ENCODE peak calls at places on chromosomes 5 and 9, in nine cellular contexts. One of them, this sample, is unnamed.

GRCh38 chr5:169100735-169101075 is 200.2 kb downstream of the SLIT3 start:
- DNase-seq in astrocyte of the cerebellum: peak; percentile 45
- DNase-seq in glutamatergic neuron: no peak
- DNase-seq in bronchial epithelial cell: peak; percentile 94
- DNase-seq in osteocyte: no peak
- DNase-seq in psoas muscle: no peak
- DNase-seq in HL-60: no peak
- DNase-seq in RWPE1: peak; percentile 78
- DNase-seq in CD14-positive monocyte: no peak
- DNase-seq in this sample: peak; percentile 94

GRCh38 chr9:105901514-105902109 is 207.3 kb downstream of the TMEM38B start:
- DNase-seq in astrocyte of the cerebellum: peak; percentile 12
- DNase-seq in glutamatergic neuron: peak; percentile 70
- DNase-seq in bronchial epithelial cell: peak; percentile 39
- DNase-seq in osteocyte: no peak
- DNase-seq in psoas muscle: peak; percentile 29
- DNase-seq in HL-60: no peak
- DNase-seq in RWPE1: peak; percentile 80
- DNase-seq in CD14-positive monocyte: no peak
- DNase-seq in this sample: peak; percentile 68

GRCh38 chr9:78697653-78698052 is 400.7 kb downstream of the PSAT1 start:
- DNase-seq in astrocyte of the cerebellum: no peak
- DNase-seq in glutamatergic neuron: no peak
- DNase-seq in bronchial epithelial cell: no peak
- DNase-seq in osteocyte: no peak
- DNase-seq in psoas muscle: no peak
- DNase-seq in HL-60: no peak
- DNase-seq in RWPE1: no peak
- DNase-seq in CD14-positive monocyte: no peak
- DNase-seq in this sample: no peak

GRCh38 chr9:132838291-132838690 is 39.8 kb downstream of the AK8 start:
- DNase-seq in astrocyte of the cerebellum: no peak
- DNase-seq in glutamatergic neuron: no peak
- DNase-seq in bronchial epithelial cell: no peak
- DNase-seq in osteocyte: no peak
- DNase-seq in psoas muscle: no peak
- DNase-seq in HL-60: no peak
- DNase-seq in RWPE1: no peak
- DNase-seq in CD14-positive monocyte: no peak
- DNase-seq in this sample: no peak

GRCh38 chr5:168947212-168947868 is 353.6 kb downstream of the SLIT3 start:
- DNase-seq in astrocyte of the cerebellum: peak; percentile 8
- DNase-seq in glutamatergic neuron: peak; percentile 84
- DNase-seq in bronchial epithelial cell: peak; percentile 7
- DNase-seq in osteocyte: no peak
- DNase-seq in psoas muscle: no peak
- DNase-seq in HL-60: no peak
- DNase-seq in RWPE1: peak; percentile 39
- DNase-seq in CD14-positive monocyte: no peak
- DNase-seq in this sample: peak; percentile 77

GRCh38 chr9:107784235-107784958 is 294.8 kb upstream of the KLF4 start:
- DNase-seq in astrocyte of the cerebellum: no peak
- DNase-seq in glutamatergic neuron: no peak
- DNase-seq in bronchial epithelial cell: peak; percentile 12
- DNase-seq in osteocyte: no peak
- DNase-seq in psoas muscle: peak; percentile 45
- DNase-seq in HL-60: no peak
- DNase-seq in RWPE1: no peak
- DNase-seq in CD14-positive monocyte: no peak
- DNase-seq in this sample: peak; percentile 40

GRCh38 chr9:91720746-91721705 is 229.0 kb downstream of the ROR2 start:
- DNase-seq in astrocyte of the cerebellum: no peak
- DNase-seq in glutamatergic neuron: no peak
- DNase-seq in bronchial epithelial cell: no peak
- DNase-seq in osteocyte: no peak
- DNase-seq in psoas muscle: no peak
- DNase-seq in HL-60: no peak
- DNase-seq in RWPE1: no peak
- DNase-seq in CD14-positive monocyte: no peak
- DNase-seq in this sample: no peak

GRCh38 chr5:177369050-177369912 is 11.6 kb downstream of the RGS14 start:
- DNase-seq in astrocyte of the cerebellum: no peak
- DNase-seq in glutamatergic neuron: no peak
- DNase-seq in bronchial epithelial cell: peak; percentile 35
- DNase-seq in osteocyte: no peak
- DNase-seq in psoas muscle: no peak
- DNase-seq in HL-60: no peak
- DNase-seq in RWPE1: peak; percentile 74
- DNase-seq in CD14-positive monocyte: no peak
- DNase-seq in this sample: peak; percentile 71

GRCh38 chr5:173326501-173326960 is 1.7 kb downstream of the STC2 start:
- DNase-seq in astrocyte of the cerebellum: peak; percentile 68
- DNase-seq in glutamatergic neuron: no peak
- DNase-seq in bronchial epithelial cell: peak; percentile 50
- DNase-seq in osteocyte: no peak
- DNase-seq in psoas muscle: no peak
- DNase-seq in HL-60: no peak
- DNase-seq in RWPE1: peak; percentile 75
- DNase-seq in CD14-positive monocyte: no peak
- DNase-seq in this sample: peak; percentile 61

GRCh38 chr9:85040806-85041575 is 371.5 kb downstream of the NTRK2 start:
- DNase-seq in astrocyte of the cerebellum: no peak
- DNase-seq in glutamatergic neuron: no peak
- DNase-seq in bronchial epithelial cell: peak; percentile 31
- DNase-seq in osteocyte: no peak
- DNase-seq in psoas muscle: no peak
- DNase-seq in HL-60: no peak
- DNase-seq in RWPE1: no peak
- DNase-seq in CD14-positive monocyte: no peak
- DNase-seq in this sample: no peak

GRCh38 chr5:126003309-126003708 is 419.9 kb upstream of the GRAMD2B start:
- DNase-seq in astrocyte of the cerebellum: peak; percentile 99
- DNase-seq in glutamatergic neuron: no peak
- DNase-seq in bronchial epithelial cell: peak; percentile 11
- DNase-seq in osteocyte: no peak
- DNase-seq in psoas muscle: no peak
- DNase-seq in HL-60: no peak
- DNase-seq in RWPE1: no peak
- DNase-seq in CD14-positive monocyte: no peak
- DNase-seq in this sample: peak; percentile 80

GRCh38 chr5:151799407-151799806 is 27.7 kb downstream of the G3BP1 start:
- DNase-seq in astrocyte of the cerebellum: no peak
- DNase-seq in glutamatergic neuron: no peak
- DNase-seq in bronchial epithelial cell: peak; percentile 46
- DNase-seq in osteocyte: no peak
- DNase-seq in psoas muscle: no peak
- DNase-seq in HL-60: peak; percentile 35
- DNase-seq in RWPE1: no peak
- DNase-seq in CD14-positive monocyte: no peak
- DNase-seq in this sample: peak; percentile 63

GRCh38 chr5:77066823-77067442 is 20.2 kb downstream of the ZBED3 start:
- DNase-seq in astrocyte of the cerebellum: peak; percentile 68
- DNase-seq in glutamatergic neuron: no peak
- DNase-seq in bronchial epithelial cell: peak; percentile 40
- DNase-seq in osteocyte: no peak
- DNase-seq in psoas muscle: peak; percentile 24
- DNase-seq in HL-60: no peak
- DNase-seq in RWPE1: no peak
- DNase-seq in CD14-positive monocyte: no peak
- DNase-seq in this sample: peak; percentile 48

GRCh38 chr9:129781991-129782390 is 21.0 kb upstream of the TOR1B start:
- DNase-seq in astrocyte of the cerebellum: no peak
- DNase-seq in glutamatergic neuron: no peak
- DNase-seq in bronchial epithelial cell: no peak
- DNase-seq in osteocyte: no peak
- DNase-seq in psoas muscle: no peak
- DNase-seq in HL-60: no peak
- DNase-seq in RWPE1: no peak
- DNase-seq in CD14-positive monocyte: no peak
- DNase-seq in this sample: no peak

GRCh38 chr5:28275931-28276330 is 1237.5 kb upstream of the CDH9 start:
- DNase-seq in astrocyte of the cerebellum: no peak
- DNase-seq in glutamatergic neuron: no peak
- DNase-seq in bronchial epithelial cell: no peak
- DNase-seq in osteocyte: no peak
- DNase-seq in psoas muscle: no peak
- DNase-seq in HL-60: no peak
- DNase-seq in RWPE1: no peak
- DNase-seq in CD14-positive monocyte: no peak
- DNase-seq in this sample: no peak

GRCh38 chr5:177483994-177484901 is 10.8 kb upstream of the DBN1 start:
- DNase-seq in astrocyte of the cerebellum: no peak
- DNase-seq in glutamatergic neuron: peak; percentile 73
- DNase-seq in bronchial epithelial cell: no peak
- DNase-seq in osteocyte: no peak
- DNase-seq in psoas muscle: no peak
- DNase-seq in HL-60: no peak
- DNase-seq in RWPE1: no peak
- DNase-seq in CD14-positive monocyte: no peak
- DNase-seq in this sample: no peak

DNA sequence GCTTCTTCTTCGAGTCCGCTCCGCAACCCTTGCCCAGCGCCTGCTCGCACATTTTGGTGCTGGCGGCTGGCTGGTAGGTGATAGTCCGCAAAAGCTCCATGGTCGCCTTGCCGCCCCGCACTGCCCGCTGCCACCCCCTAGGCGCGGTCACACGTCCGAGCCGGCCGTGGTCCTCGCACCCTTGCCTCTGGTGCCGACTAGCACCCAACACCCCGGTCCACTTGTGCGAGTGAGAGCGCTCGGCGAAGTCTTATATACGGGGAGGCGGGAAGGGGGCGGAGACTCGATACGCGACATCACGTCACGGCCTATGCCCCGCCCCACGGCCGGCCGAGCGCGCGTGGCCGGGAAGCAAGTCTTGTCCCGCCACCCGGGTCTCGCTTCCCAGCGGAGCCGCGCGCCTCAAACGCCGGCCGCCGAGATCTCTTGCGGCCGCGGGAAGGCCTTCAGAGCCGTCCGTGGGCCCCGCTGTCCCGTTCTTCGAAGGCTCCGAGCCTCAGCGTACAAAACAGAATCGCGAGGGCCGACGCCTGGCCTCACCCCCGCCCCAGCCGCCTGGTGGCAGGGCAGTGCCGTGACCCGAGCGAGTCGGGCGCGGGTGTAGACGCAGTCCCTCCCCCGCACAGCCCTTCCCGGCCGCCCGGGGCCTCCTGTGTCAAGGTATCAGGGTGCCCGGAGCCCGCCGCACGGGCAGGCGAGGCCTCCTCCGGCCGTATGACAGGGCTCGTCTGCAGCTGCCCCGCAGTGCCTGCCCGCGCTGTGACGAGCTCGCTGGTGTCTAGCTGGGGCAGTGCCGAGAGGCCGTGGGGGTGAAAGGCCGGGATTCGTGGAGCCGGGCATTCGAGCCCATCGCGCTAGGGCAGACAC is at the start of gene PLK2:
- DNase-seq in astrocyte of the cerebellum: peak; percentile 91
- DNase-seq in glutamatergic neuron: peak; percentile 83
- DNase-seq in bronchial epithelial cell: peak; percentile 68
- DNase-seq in osteocyte: peak; percentile 99
- DNase-seq in psoas muscle: peak; percentile 92
- DNase-seq in HL-60: peak; percentile 49
- DNase-seq in RWPE1: peak; percentile 93
- DNase-seq in CD14-positive monocyte: peak; percentile 92
- DNase-seq in this sample: peak; percentile 90
- TF ChIP-seq CTCF in astrocyte of the cerebellum: peak; percentile 32
- TF ChIP-seq CTCF in glutamatergic neuron: no peak
- TF ChIP-seq CTCF in bronchial epithelial cell: peak; percentile 75
- TF ChIP-seq CTCF in osteocyte: no peak
- TF ChIP-seq CTCF in psoas muscle: peak; percentile 53
- TF ChIP-seq CTCF in HL-60: no peak
- TF ChIP-seq CTCF in RWPE1: no peak
- TF ChIP-seq CTCF in CD14-positive monocyte: no peak
- TF ChIP-seq CTCF in this sample: peak; percentile 66

GRCh38 chr9:121266906-121267650 is 884 bp upstream of the GSN start:
- DNase-seq in astrocyte of the cerebellum: no peak
- DNase-seq in glutamatergic neuron: no peak
- DNase-seq in bronchial epithelial cell: no peak
- DNase-seq in osteocyte: no peak
- DNase-seq in psoas muscle: no peak
- DNase-seq in HL-60: no peak
- DNase-seq in RWPE1: no peak
- DNase-seq in CD14-positive monocyte: no peak
- DNase-seq in this sample: no peak

GRCh38 chr9:121268598-121269029 is 652 bp downstream of the GSN start:
- DNase-seq in astrocyte of the cerebellum: no peak
- DNase-seq in glutamatergic neuron: no peak
- DNase-seq in bronchial epithelial cell: peak; percentile 37
- DNase-seq in osteocyte: no peak
- DNase-seq in psoas muscle: no peak
- DNase-seq in HL-60: no peak
- DNase-seq in RWPE1: no peak
- DNase-seq in CD14-positive monocyte: no peak
- DNase-seq in this sample: no peak

GRCh38 chr9:121269030-121269887 is 1.3 kb downstream of the GSN start:
- DNase-seq in astrocyte of the cerebellum: no peak
- DNase-seq in glutamatergic neuron: no peak
- DNase-seq in bronchial epithelial cell: peak; percentile 25
- DNase-seq in osteocyte: no peak
- DNase-seq in psoas muscle: no peak
- DNase-seq in HL-60: no peak
- DNase-seq in RWPE1: no peak
- DNase-seq in CD14-positive monocyte: no peak
- DNase-seq in this sample: no peak

GRCh38 chr9:121266356-121266755 is 1.6 kb upstream of the GSN start:
- DNase-seq in astrocyte of the cerebellum: no peak
- DNase-seq in glutamatergic neuron: no peak
- DNase-seq in bronchial epithelial cell: no peak
- DNase-seq in osteocyte: no peak
- DNase-seq in psoas muscle: no peak
- DNase-seq in HL-60: no peak
- DNase-seq in RWPE1: no peak
- DNase-seq in CD14-positive monocyte: no peak
- DNase-seq in this sample: no peak

GRCh38 chr9:121267689-121268597 is at the start of gene GSN:
- DNase-seq in astrocyte of the cerebellum: no peak
- DNase-seq in glutamatergic neuron: peak; percentile 70
- DNase-seq in bronchial epithelial cell: peak; percentile 34
- DNase-seq in osteocyte: peak; percentile 89
- DNase-seq in psoas muscle: peak; percentile 85
- DNase-seq in HL-60: no peak
- DNase-seq in RWPE1: peak; percentile 88
- DNase-seq in CD14-positive monocyte: no peak
- DNase-seq in this sample: peak; percentile 49
- TF ChIP-seq CTCF in astrocyte of the cerebellum: no peak
- TF ChIP-seq CTCF in glutamatergic neuron: no peak
- TF ChIP-seq CTCF in bronchial epithelial cell: no peak
- TF ChIP-seq CTCF in osteocyte: peak; percentile 9
- TF ChIP-seq CTCF in psoas muscle: no peak
- TF ChIP-seq CTCF in HL-60: no peak
- TF ChIP-seq CTCF in RWPE1: no peak
- TF ChIP-seq CTCF in CD14-positive monocyte: no peak
- TF ChIP-seq CTCF in this sample: no peak

GRCh38 chr5:91636351-91636750 is 253.2 kb upstream of the ARRDC3 start:
- DNase-seq in astrocyte of the cerebellum: no peak
- DNase-seq in glutamatergic neuron: no peak
- DNase-seq in bronchial epithelial cell: no peak
- DNase-seq in osteocyte: no peak
- DNase-seq in psoas muscle: no peak
- DNase-seq in HL-60: no peak
- DNase-seq in RWPE1: no peak
- DNase-seq in CD14-positive monocyte: no peak
- DNase-seq in this sample: no peak
- TF ChIP-seq CTCF in astrocyte of the cerebellum: no peak
- TF ChIP-seq CTCF in glutamatergic neuron: no peak
- TF ChIP-seq CTCF in bronchial epithelial cell: no peak
- TF ChIP-seq CTCF in osteocyte: no peak
- TF ChIP-seq CTCF in psoas muscle: no peak
- TF ChIP-seq CTCF in HL-60: no peak
- TF ChIP-seq CTCF in RWPE1: no peak
- TF ChIP-seq CTCF in CD14-positive monocyte: no peak
- TF ChIP-seq CTCF in this sample: no peak

GRCh38 chr5:65925601-65926275 is 637 bp upstream of the ERBIN start:
- DNase-seq in astrocyte of the cerebellum: peak; percentile 59
- DNase-seq in glutamatergic neuron: peak; percentile 88
- DNase-seq in bronchial epithelial cell: peak; percentile 57
- DNase-seq in osteocyte: peak; percentile 96
- DNase-seq in psoas muscle: peak; percentile 87
- DNase-seq in HL-60: peak; percentile 33
- DNase-seq in RWPE1: peak; percentile 88
- DNase-seq in CD14-positive monocyte: peak; percentile 64
- DNase-seq in this sample: peak; percentile 82
- TF ChIP-seq CTCF in astrocyte of the cerebellum: peak; percentile 28
- TF ChIP-seq CTCF in glutamatergic neuron: peak; percentile 26
- TF ChIP-seq CTCF in bronchial epithelial cell: peak; percentile 40
- TF ChIP-seq CTCF in osteocyte: peak; percentile 51
- TF ChIP-seq CTCF in psoas muscle: peak; percentile 28
- TF ChIP-seq CTCF in HL-60: no peak
- TF ChIP-seq CTCF in RWPE1: peak; percentile 76
- TF ChIP-seq CTCF in CD14-positive monocyte: peak; percentile 12
- TF ChIP-seq CTCF in this sample: peak; percentile 22

This sample was measured in MCF 10A.